ENCODE peak calls at places on chromosomes 11 and 22, in six cellular contexts. J, S, Z, F, Y and C are unnamed samples.

GRCh38 chr11:85712953-85713352 is 27.0 kb upstream of the CCDC89 start:
- DNase-seq in J (no peak), S (peak; percentile 86), Z (no peak), F (no peak), Y (no peak), C (no peak)

GRCh38 chr11:48096588-48097525 is 116.5 kb downstream of the PTPRJ start:
- DNase-seq in J (no peak), S (peak; percentile 52), Z (no peak), F (no peak), Y (no peak), C (no peak)

GRCh38 chr11:128424271-128424709 is 163.1 kb downstream of the ETS1 start:
- DNase-seq in J (no peak), S (no peak), Z (no peak), F (no peak), Y (no peak), C (no peak)

GRCh38 chr11:128548655-128549255 is 38.6 kb downstream of the ETS1 start:
- DNase-seq in J (no peak), S (peak; percentile 22), Z (no peak), F (no peak), Y (no peak), C (no peak)

GRCh38 chr11:19060629-19061028 is at the start of gene MRGPRX2:
- DNase-seq in J (no peak), S (no peak), Z (no peak), F (no peak), Y (no peak), C (no peak)

GRCh38 chr11:65573391-65574146 is 1.2 kb downstream of the FAM89B start:
- DNase-seq in J (no peak), S (no peak), Z (no peak), F (no peak), Y (no peak), C (no peak)

GRCh38 chr11:83070044-83070877 is 1.4 kb downstream of the RAB30 start:
- DNase-seq in J (no peak), S (peak; percentile 50), Z (no peak), F (no peak), Y (no peak), C (no peak)

GRCh38 chr11:11808992-11809583 is 32.7 kb upstream of the USP47 start:
- DNase-seq in J (no peak), S (no peak), Z (no peak), F (no peak), Y (no peak), C (no peak)

GRCh38 chr22:47914481-47915097 is 1152.1 kb downstream of the TBC1D22A start:
- DNase-seq in J (no peak), S (no peak), Z (no peak), F (no peak), Y (no peak), C (no peak)

GRCh38 chr22:25364281-25364680 is 144.8 kb downstream of the CRYBB2 start:
- DNase-seq in J (no peak), S (no peak), Z (no peak), F (no peak), Y (no peak), C (no peak)